ENCODE peak calls at places on chromosomes 4 and X, in eight cellular contexts. One of them, this sample, is unnamed.

GRCh38 chrX:119482497-119483480 is 14.5 kb downstream of the SLC25A5 start:
- DNase-seq in fibroblast of lung: peak; percentile 39
- DNase-seq in neural progenitor cell: peak; percentile 65
- DNase-seq in endothelial cell of umbilical vein: peak; percentile 52
- DNase-seq in H9: peak; percentile 76
- DNase-seq in K562: peak; percentile 70
- DNase-seq in A549: peak; percentile 80
- DNase-seq in keratinocyte: no peak
- DNase-seq in this sample: no peak

GRCh38 chr4:69910016-69910782 is 20.7 kb upstream of the CSN1S1 start:
- DNase-seq in H9: no peak
- DNase-seq in fibroblast of lung: peak; percentile 89
- DNase-seq in endothelial cell of umbilical vein: no peak
- DNase-seq in A549: no peak
- DNase-seq in neural progenitor cell: no peak
- DNase-seq in keratinocyte: no peak
- DNase-seq in K562: no peak
- DNase-seq in this sample: no peak

GRCh38 chr4:117481742-117482141 is 396.4 kb upstream of the TRAM1L1 start:
- DNase-seq in endothelial cell of umbilical vein: no peak
- DNase-seq in A549: no peak
- DNase-seq in H9: no peak
- DNase-seq in fibroblast of lung: peak; percentile 67
- DNase-seq in keratinocyte: no peak
- DNase-seq in K562: no peak
- DNase-seq in neural progenitor cell: no peak
- DNase-seq in this sample: no peak

GRCh38 chrX:31894152-31894551 is 822.3 kb upstream of the FTHL17 start:
- DNase-seq in K562: no peak
- DNase-seq in H9: no peak
- DNase-seq in endothelial cell of umbilical vein: no peak
- DNase-seq in keratinocyte: no peak
- DNase-seq in fibroblast of lung: no peak
- DNase-seq in A549: no peak
- DNase-seq in neural progenitor cell: peak; percentile 4
- DNase-seq in this sample: no peak

GRCh38 chr4:150080335-150080734 is 2.1 kb downstream of the DCLK2 start:
- DNase-seq in keratinocyte: no peak
- DNase-seq in neural progenitor cell: no peak
- DNase-seq in endothelial cell of umbilical vein: no peak
- DNase-seq in A549: no peak
- DNase-seq in K562: no peak
- DNase-seq in H9: no peak
- DNase-seq in fibroblast of lung: peak; percentile 35
- DNase-seq in this sample: no peak

GRCh38 chrX:152647978-152648377 is 10.3 kb downstream of the GABRQ start:
- DNase-seq in K562: no peak
- DNase-seq in fibroblast of lung: no peak
- DNase-seq in H9: no peak
- DNase-seq in neural progenitor cell: no peak
- DNase-seq in keratinocyte: no peak
- DNase-seq in A549: no peak
- DNase-seq in endothelial cell of umbilical vein: no peak
- DNase-seq in this sample: no peak

GRCh38 chrX:136866337-136867095 is 14.0 kb downstream of the RBMX start:
- DNase-seq in fibroblast of lung: no peak
- DNase-seq in keratinocyte: no peak
- DNase-seq in neural progenitor cell: no peak
- DNase-seq in A549: peak; percentile 12
- DNase-seq in endothelial cell of umbilical vein: no peak
- DNase-seq in K562: no peak
- DNase-seq in H9: no peak
- DNase-seq in this sample: no peak

GRCh38 chr4:123350191-123350544 is 46.4 kb upstream of the SPRY1 start:
- DNase-seq in K562: peak; percentile 76
- DNase-seq in neural progenitor cell: peak; percentile 43
- DNase-seq in keratinocyte: peak; percentile 55
- DNase-seq in A549: peak; percentile 44
- DNase-seq in fibroblast of lung: no peak
- DNase-seq in H9: peak; percentile 78
- DNase-seq in endothelial cell of umbilical vein: peak; percentile 36
- DNase-seq in this sample: peak; percentile 82

GRCh38 chr4:20520901-20521300 is 179.4 kb upstream of the PACRGL start:
- DNase-seq in K562: no peak
- DNase-seq in A549: no peak
- DNase-seq in H9: no peak
- DNase-seq in neural progenitor cell: no peak
- DNase-seq in keratinocyte: peak; percentile 15
- DNase-seq in fibroblast of lung: peak; percentile 59
- DNase-seq in endothelial cell of umbilical vein: peak; percentile 41
- DNase-seq in this sample: no peak

GRCh38 chr4:80264825-80265224 is 1.6 kb upstream of the FGF5 start:
- DNase-seq in K562: no peak
- DNase-seq in A549: no peak
- DNase-seq in fibroblast of lung: no peak
- DNase-seq in neural progenitor cell: no peak
- DNase-seq in keratinocyte: no peak
- DNase-seq in endothelial cell of umbilical vein: no peak
- DNase-seq in H9: no peak
- DNase-seq in this sample: no peak

GRCh38 chr4:3412257-3413020 is 29.3 kb upstream of the HGFAC start:
- DNase-seq in H9: peak; percentile 20
- DNase-seq in A549: no peak
- DNase-seq in fibroblast of lung: no peak
- DNase-seq in endothelial cell of umbilical vein: no peak
- DNase-seq in keratinocyte: no peak
- DNase-seq in neural progenitor cell: no peak
- DNase-seq in K562: no peak
- DNase-seq in this sample: no peak

GRCh38 chrX:9122504-9123245 is 88.7 kb upstream of the FAM9B start:
- DNase-seq in H9: no peak
- DNase-seq in A549: no peak
- DNase-seq in endothelial cell of umbilical vein: no peak
- DNase-seq in neural progenitor cell: no peak
- DNase-seq in keratinocyte: no peak
- DNase-seq in K562: no peak
- DNase-seq in fibroblast of lung: peak; percentile 13
- DNase-seq in this sample: no peak

GRCh38 chr4:76251448-76252270 is at the start of gene FAM47E:
- DNase-seq in K562: peak; percentile 28
- DNase-seq in endothelial cell of umbilical vein: peak; percentile 44
- DNase-seq in A549: peak; percentile 57
- DNase-seq in H9: peak; percentile 96
- DNase-seq in fibroblast of lung: peak; percentile 15
- DNase-seq in keratinocyte: no peak
- DNase-seq in neural progenitor cell: peak; percentile 94
- DNase-seq in this sample: no peak

GRCh38 chr4:56655627-56656345 is 25.3 kb downstream of the HOPX start:
- DNase-seq in K562: no peak
- DNase-seq in neural progenitor cell: peak; percentile 40
- DNase-seq in keratinocyte: no peak
- DNase-seq in fibroblast of lung: no peak
- DNase-seq in H9: no peak
- DNase-seq in A549: no peak
- DNase-seq in endothelial cell of umbilical vein: peak; percentile 46
- DNase-seq in this sample: no peak

GRCh38 chr4:153138736-153139135 is 65.5 kb upstream of the TRIM2 start:
- DNase-seq in A549: no peak
- DNase-seq in neural progenitor cell: no peak
- DNase-seq in K562: no peak
- DNase-seq in H9: no peak
- DNase-seq in fibroblast of lung: no peak
- DNase-seq in endothelial cell of umbilical vein: no peak
- DNase-seq in keratinocyte: no peak
- DNase-seq in this sample: no peak

GRCh38 chr4:181225616-181226261 is 1017.5 kb upstream of the TENM3 start:
- DNase-seq in K562: no peak
- DNase-seq in H9: no peak
- DNase-seq in keratinocyte: no peak
- DNase-seq in fibroblast of lung: no peak
- DNase-seq in A549: no peak
- DNase-seq in neural progenitor cell: peak; percentile 60
- DNase-seq in endothelial cell of umbilical vein: no peak
- DNase-seq in this sample: no peak

GRCh38 chrX:54540289-54540688 is 10.3 kb downstream of the GNL3L start:
- DNase-seq in K562: no peak
- DNase-seq in H9: no peak
- DNase-seq in fibroblast of lung: peak; percentile 11
- DNase-seq in endothelial cell of umbilical vein: peak; percentile 10
- DNase-seq in neural progenitor cell: no peak
- DNase-seq in A549: peak; percentile 20
- DNase-seq in keratinocyte: no peak
- DNase-seq in this sample: no peak

GRCh38 chr4:38820329-38821061 is 15.9 kb upstream of the TLR1 start:
- DNase-seq in neural progenitor cell: no peak
- DNase-seq in keratinocyte: no peak
- DNase-seq in K562: no peak
- DNase-seq in H9: no peak
- DNase-seq in endothelial cell of umbilical vein: no peak
- DNase-seq in fibroblast of lung: no peak
- DNase-seq in A549: no peak
- DNase-seq in this sample: no peak

GRCh38 chr4:35730414-35730813 is 513.9 kb downstream of the ARAP2 start:
- DNase-seq in fibroblast of lung: no peak
- DNase-seq in H9: no peak
- DNase-seq in A549: no peak
- DNase-seq in neural progenitor cell: no peak
- DNase-seq in K562: no peak
- DNase-seq in keratinocyte: no peak
- DNase-seq in endothelial cell of umbilical vein: no peak
- DNase-seq in this sample: no peak

GRCh38 chr4:150209140-150209829 is 131.0 kb downstream of the DCLK2 start:
- DNase-seq in neural progenitor cell: peak; percentile 58
- DNase-seq in A549: peak; percentile 69
- DNase-seq in endothelial cell of umbilical vein: peak; percentile 73
- DNase-seq in H9: peak; percentile 59
- DNase-seq in fibroblast of lung: peak; percentile 76
- DNase-seq in keratinocyte: no peak
- DNase-seq in K562: peak; percentile 59
- DNase-seq in this sample: peak; percentile 21

GRCh38 chr4:88007304-88008132 is at the start of gene PKD2:
- DNase-seq in neural progenitor cell: peak; percentile 90
- DNase-seq in A549: peak; percentile 67
- DNase-seq in H9: peak; percentile 77
- DNase-seq in keratinocyte: no peak
- DNase-seq in K562: peak; percentile 83
- DNase-seq in fibroblast of lung: peak; percentile 64
- DNase-seq in endothelial cell of umbilical vein: peak; percentile 73
- DNase-seq in this sample: peak; percentile 59

GRCh38 chr4:150136481-150136880 is 58.2 kb downstream of the DCLK2 start:
- DNase-seq in keratinocyte: no peak
- DNase-seq in A549: no peak
- DNase-seq in fibroblast of lung: peak; percentile 47
- DNase-seq in H9: no peak
- DNase-seq in endothelial cell of umbilical vein: no peak
- DNase-seq in neural progenitor cell: no peak
- DNase-seq in K562: no peak
- DNase-seq in this sample: no peak

DNA sequence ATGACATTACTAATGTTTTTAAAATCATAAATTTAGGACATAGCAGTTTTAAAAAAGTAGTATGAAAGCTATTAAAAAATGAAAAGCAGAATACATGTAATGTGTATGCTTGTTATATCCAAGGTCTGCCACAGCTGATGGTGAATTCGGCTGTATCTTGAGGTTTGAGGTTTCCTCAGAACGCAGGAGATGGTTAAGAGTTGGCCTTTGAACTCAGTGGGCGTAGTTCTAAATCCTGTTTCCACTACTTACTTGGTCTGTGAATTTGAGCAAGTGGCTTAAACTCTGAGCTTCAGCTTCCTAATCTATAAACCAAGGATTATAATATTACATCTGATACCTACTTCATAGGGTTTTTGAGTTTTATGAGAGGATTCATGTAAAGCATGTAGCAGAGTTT is 125.2 kb downstream of the STIM2 start:
- DNase-seq in A549: no peak
- DNase-seq in neural progenitor cell: no peak
- DNase-seq in fibroblast of lung: no peak
- DNase-seq in endothelial cell of umbilical vein: no peak
- DNase-seq in keratinocyte: no peak
- DNase-seq in H9: no peak
- DNase-seq in K562: no peak
- DNase-seq in this sample: peak; percentile 71
- H3K4me2 ChIP-seq in A549: no peak overlapping the region
- H3K4me2 ChIP-seq in neural progenitor cell: no peak overlapping the region
- H3K4me2 ChIP-seq in fibroblast of lung: no peak overlapping the region
- H3K4me2 ChIP-seq in endothelial cell of umbilical vein: no peak overlapping the region
- H3K4me2 ChIP-seq in keratinocyte: no peak overlapping the region
- H3K4me2 ChIP-seq in H9: no peak overlapping the region
- H3K4me2 ChIP-seq in K562: no peak overlapping the region
- H3K4me2 ChIP-seq in this sample: peak overlapping the region; percentile 65

GRCh38 chr4:82710202-82710929 is 88.2 kb downstream of the SCD5 start:
- DNase-seq in keratinocyte: no peak
- DNase-seq in neural progenitor cell: peak; percentile 18
- DNase-seq in endothelial cell of umbilical vein: peak; percentile 23
- DNase-seq in fibroblast of lung: no peak
- DNase-seq in K562: no peak
- DNase-seq in H9: peak; percentile 41
- DNase-seq in A549: no peak
- DNase-seq in this sample: no peak
- TF ChIP-seq CTCF in keratinocyte: no peak
- TF ChIP-seq CTCF in neural progenitor cell: no peak
- TF ChIP-seq CTCF in endothelial cell of umbilical vein: no peak
- TF ChIP-seq CTCF in fibroblast of lung: no peak
- TF ChIP-seq CTCF in K562: no peak
- TF ChIP-seq CTCF in H9: no peak
- TF ChIP-seq CTCF in A549: no peak
- TF ChIP-seq CTCF in this sample: no peak

DNA sequence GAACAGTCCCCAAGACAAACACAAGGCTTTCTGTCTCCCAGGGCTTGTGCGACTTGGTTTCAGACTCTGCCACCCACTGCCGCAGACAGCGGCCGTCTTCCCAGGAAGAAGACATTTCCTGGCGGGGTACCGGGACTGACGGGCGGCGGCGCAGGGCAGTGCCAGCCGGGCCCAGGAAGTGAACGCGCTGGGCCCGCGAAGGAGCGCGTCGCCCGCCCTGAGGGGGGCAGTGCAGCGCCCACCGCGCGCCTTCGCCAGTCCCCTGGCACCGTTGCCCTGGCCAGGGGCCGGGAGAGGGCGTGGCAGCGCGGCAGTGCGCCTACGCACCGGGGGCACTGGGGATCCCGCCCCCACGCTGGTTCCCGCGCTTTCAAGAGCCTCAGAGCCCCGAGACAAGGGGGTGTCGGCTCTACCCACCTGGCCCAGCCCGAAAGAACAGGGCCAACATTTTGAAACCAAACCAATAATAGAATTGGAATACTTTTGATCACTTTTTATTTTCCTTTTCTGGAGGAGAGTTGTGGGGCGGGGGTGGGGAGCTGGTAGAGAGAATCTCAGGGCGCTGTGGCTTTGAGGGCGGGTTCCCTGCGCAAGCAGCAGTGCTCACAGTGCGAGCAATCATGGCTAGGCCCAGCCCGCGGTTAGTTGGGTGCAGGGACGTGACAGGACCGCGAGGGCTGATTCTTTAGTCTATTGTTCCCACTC is 23.6 kb upstream of the APLN start:
- DNase-seq in H9: no peak
- DNase-seq in K562: no peak
- DNase-seq in neural progenitor cell: peak; percentile 23
- DNase-seq in fibroblast of lung: peak; percentile 13
- DNase-seq in endothelial cell of umbilical vein: peak; percentile 22
- DNase-seq in A549: peak; percentile 69
- DNase-seq in keratinocyte: no peak
- DNase-seq in this sample: no peak
- H3K4me2 ChIP-seq in H9: no peak overlapping the region
- H3K4me2 ChIP-seq in K562: no peak overlapping the region
- H3K4me2 ChIP-seq in neural progenitor cell: peak overlapping the region; percentile 31
- H3K4me2 ChIP-seq in fibroblast of lung: peak overlapping the region; percentile 40
- H3K4me2 ChIP-seq in endothelial cell of umbilical vein: peak overlapping the region; percentile 27
- H3K4me2 ChIP-seq in A549: peak overlapping the region; percentile 76
- H3K4me2 ChIP-seq in keratinocyte: peak overlapping the region; percentile 59
- H3K4me2 ChIP-seq in this sample: no peak overlapping the region

GRCh38 chrX:139932077-139932900 is 564 bp downstream of the ATP11C start:
- DNase-seq in endothelial cell of umbilical vein: peak; percentile 22
- DNase-seq in A549: peak; percentile 10
- DNase-seq in fibroblast of lung: peak; percentile 30
- DNase-seq in K562: peak; percentile 84
- DNase-seq in H9: no peak
- DNase-seq in keratinocyte: no peak
- DNase-seq in neural progenitor cell: peak; percentile 77
- DNase-seq in this sample: peak; percentile 45
- TF ChIP-seq CTCF in endothelial cell of umbilical vein: no peak
- TF ChIP-seq CTCF in A549: no peak
- TF ChIP-seq CTCF in fibroblast of lung: no peak
- TF ChIP-seq CTCF in K562: no peak
- TF ChIP-seq CTCF in H9: no peak
- TF ChIP-seq CTCF in keratinocyte: no peak
- TF ChIP-seq CTCF in neural progenitor cell: no peak
- TF ChIP-seq CTCF in this sample: no peak

This sample was measured in OCI-LY7.